ENCODE peak calls at places on chromosome 22, in ten cellular contexts. F is aorta; S is pulmonary artery endothelial cell; M is colonic mucosa; G is CD4-positive, alpha-beta T cell; R is HuH-7.5; H is hypothalamus; I is nephron progenitor cell; J is stimulated activated CD8-positive, alpha-beta memory T cell treated with anti-CD3 and anti-CD28 coated beads, Interleukin-2, amount 100 ng/mL, for 48 hours; B is NCI-H146. T is an unnamed sample.

GRCh38 chr22:46117206-46118199 is 32.8 kb upstream of the PPARA start:
- DNase-seq in H (no peak), R (no peak), G (no peak), J (no peak), S (no peak), F (no peak), I (no peak), M (no peak), B (no peak), T (no peak)

GRCh38 chr22:34709641-34710040 is 356.3 kb upstream of the ISX start:
- DNase-seq in M (no peak), H (no peak), F (no peak), S (no peak), G (no peak), I (no peak), B (no peak), R (no peak), J (no peak), T (no peak)

GRCh38 chr22:31496735-31497146 is 405 bp downstream of the SFI1 start:
- DNase-seq in R (no peak), S (no peak), I (peak), B (peak), M (peak), G (peak), F (peak), H (no peak), J (peak), T (no peak)

GRCh38 chr22:46635756-46636155 is 15.6 kb downstream of the GRAMD4 start:
- DNase-seq in M (no peak), G (no peak), I (peak), S (no peak), F (no peak), R (peak), J (no peak), H (no peak), B (no peak), T (no peak)

GRCh38 chr22:47605441-47605840 is 843.0 kb downstream of the TBC1D22A start:
- DNase-seq in S (no peak), F (no peak), G (no peak), H (no peak), R (no peak), I (no peak), B (peak), J (no peak), M (no peak), T (no peak)

GRCh38 chr22:43749473-43749872 is 62.6 kb downstream of the EFCAB6 start:
- DNase-seq in S (no peak), G (no peak), F (no peak), B (no peak), H (no peak), I (no peak), R (no peak), J (no peak), M (no peak), T (no peak)

GRCh38 chr22:42353883-42354727 is 78.1 kb downstream of the NFAM1 start:
- DNase-seq in S (no peak), F (no peak), B (peak), R (no peak), G (no peak), I (peak), J (no peak), M (no peak), H (no peak), T (no peak)

GRCh38 chr22:23716811-23717801 is 26.3 kb downstream of the RGL4 start:
- DNase-seq in G (peak), I (peak), R (peak), B (peak), H (peak), S (peak), F (peak), M (peak), J (peak), T (peak)

GRCh38 chr22:48236261-48236660 is 1473.8 kb downstream of the TBC1D22A start:
- DNase-seq in B (no peak), S (no peak), R (no peak), H (no peak), M (no peak), I (no peak), F (no peak), G (no peak), J (no peak), T (no peak)

GRCh38 chr22:20298110-20298802 is 21.6 kb downstream of the DGCR6L start:
- DNase-seq in M (no peak), S (no peak), I (no peak), F (no peak), R (no peak), G (no peak), B (peak), J (no peak), H (no peak), T (no peak)

GRCh38 chr22:25167834-25168601 is 31.6 kb upstream of the CRYBB3 start:
- DNase-seq in I (no peak), B (no peak), J (no peak), R (no peak), M (no peak), F (no peak), S (no peak), H (no peak), G (no peak), T (no peak)

GRCh38 chr22:20421507-20421874 is 16.1 kb downstream of the SCARF2 start:
- DNase-seq in F (peak), M (no peak), S (no peak), R (no peak), G (no peak), J (no peak), B (no peak), I (no peak), H (no peak), T (no peak)

GRCh38 chr22:40818747-40819662 is at the start of gene SLC25A17:
- DNase-seq in B (peak), M (peak), R (peak), J (peak), G (peak), F (peak), S (peak), H (peak), I (peak), T (peak)

GRCh38 chr22:44973829-44974228 is 36.0 kb downstream of the PHF21B start:
- DNase-seq in B (no peak), J (no peak), I (no peak), S (no peak), F (no peak), M (no peak), R (no peak), H (no peak), G (no peak), T (no peak)

GRCh38 chr22:46797355-46797754 is 34.9 kb downstream of the TBC1D22A start:
- DNase-seq in S (no peak), R (no peak), J (no peak), G (no peak), H (no peak), I (no peak), B (no peak), F (peak), M (no peak), T (no peak)

GRCh38 chr22:24768537-24769374 is 5.8 kb downstream of the PIWIL3 start:
- DNase-seq in F (no peak), H (no peak), M (peak), I (peak), R (peak), B (peak), G (peak), S (no peak), J (peak), T (no peak)

GRCh38 chr22:47308886-47309285 is 546.4 kb downstream of the TBC1D22A start:
- DNase-seq in B (no peak), R (no peak), H (no peak), I (no peak), S (no peak), G (no peak), J (no peak), F (no peak), M (no peak), T (no peak)

GRCh38 chr22:46731246-46732040 is 6.6 kb downstream of the CERK start:
- DNase-seq in B (no peak), G (no peak), H (no peak), S (no peak), I (peak), M (peak), J (no peak), F (no peak), R (no peak), T (no peak)

GRCh38 chr22:39932918-39933649 is 27.1 kb upstream of the TMA7B start:
- DNase-seq in B (peak), R (peak), I (peak), S (no peak), M (peak), J (peak), G (peak), F (no peak), H (no peak), T (no peak)

GRCh38 chr22:45891021-45891421 is 85.9 kb downstream of the WNT7B start:
- DNase-seq in B (peak), I (no peak), G (no peak), J (no peak), M (no peak), H (no peak), F (peak), S (no peak), R (no peak), T (no peak)

GRCh38 chr22:41302016-41302767 is 867 bp downstream of the ZC3H7B start:
- DNase-seq in S (no peak), G (no peak), F (no peak), M (no peak), J (no peak), H (peak), I (peak), B (peak), R (peak), T (no peak)

GRCh38 chr22:22838148-22838786 is 49.3 kb upstream of the IGLL5 start:
- DNase-seq in H (no peak), B (no peak), S (no peak), R (no peak), J (no peak), M (no peak), F (no peak), G (no peak), I (no peak), T (no peak)

GRCh38 chr22:32042924-32043323 is at the start of gene SLC5A1:
- DNase-seq in S (no peak), J (no peak), M (peak), F (no peak), G (no peak), H (no peak), B (peak), I (no peak), R (no peak), T (no peak)

GRCh38 chr22:30483169-30483568 is 11.4 kb upstream of the SEC14L3 start:
- DNase-seq in J (no peak), B (no peak), S (no peak), R (no peak), H (no peak), M (no peak), F (no peak), I (no peak), G (no peak), T (no peak)

GRCh38 chr22:19568337-19569311 is 44.4 kb upstream of the CLDN5 start:
- DNase-seq in J (no peak), M (no peak), H (no peak), R (no peak), F (no peak), B (no peak), G (no peak), S (no peak), I (no peak), T (no peak)

GRCh38 chr22:30219668-30220278 is 26.8 kb downstream of the LIF start:
- DNase-seq in I (no peak), H (no peak), M (no peak), R (no peak), B (no peak), J (no peak), F (no peak), S (no peak), G (no peak), T (no peak)

GRCh38 chr22:46848227-46848626 is 85.8 kb downstream of the TBC1D22A start:
- DNase-seq in H (no peak), I (no peak), F (no peak), M (no peak), S (no peak), G (no peak), B (no peak), R (no peak), J (no peak), T (no peak)

GRCh38 chr22:48837341-48837935 is 990.2 kb downstream of the BRD1 start:
- DNase-seq in F (no peak), I (no peak), R (no peak), M (no peak), B (no peak), G (no peak), S (no peak), H (no peak), J (no peak), T (no peak)

GRCh38 chr22:22941831-22942510 is 54.4 kb downstream of the IGLL5 start:
- DNase-seq in G (no peak), R (no peak), J (no peak), H (no peak), B (no peak), F (peak), M (peak), I (no peak), S (no peak), T (no peak)

GRCh38 chr22:42459273-42460040 is 27.3 kb upstream of the NFAM1 start:
- DNase-seq in M (peak), S (no peak), G (no peak), H (no peak), I (no peak), J (no peak), B (peak), R (no peak), F (no peak), T (no peak)

GRCh38 chr22:49964493-49965290 is 4.1 kb downstream of the PIM3 start:
- DNase-seq in S (no peak), G (no peak), R (no peak), H (no peak), B (no peak), I (no peak), J (no peak), F (peak), M (peak), T (no peak)

GRCh38 chr22:20808844-20809243 is 34.9 kb downstream of the SERPIND1 start:
- DNase-seq in I (no peak), H (no peak), J (no peak), M (no peak), R (no peak), G (no peak), B (no peak), F (no peak), S (no peak), T (no peak)

GRCh38 chr22:42623301-42623751 is 8.6 kb upstream of the POLDIP3 start:
- DNase-seq in J (no peak), H (no peak), S (no peak), M (peak), G (no peak), R (no peak), B (no peak), I (no peak), F (no peak), T (no peak)

GRCh38 chr22:42273855-42274451 is 3.5 kb upstream of the TCF20 start:
- DNase-seq in F (no peak), I (peak), S (no peak), R (no peak), J (no peak), H (no peak), M (no peak), G (no peak), B (peak), T (no peak)

GRCh38 chr22:39300198-39300830 is 19.1 kb downstream of the RPL3 start:
- DNase-seq in R (no peak), S (no peak), F (no peak), J (no peak), G (no peak), M (no peak), B (no peak), I (no peak), H (peak), T (no peak)

GRCh38 chr22:27132896-27133500 is 475.6 kb downstream of the MIAT start:
- DNase-seq in B (no peak), M (no peak), R (no peak), G (no peak), S (no peak), F (no peak), J (no peak), I (no peak), H (no peak), T (no peak)

GRCh38 chr22:39527481-39527961 is 5.0 kb downstream of the RPS19BP1 start:
- DNase-seq in S (no peak), B (peak), M (peak), H (no peak), G (no peak), J (no peak), R (no peak), F (no peak), I (no peak), T (no peak)

GRCh38 chr22:28903080-28903479 is 19.7 kb downstream of the ZNRF3 start:
- DNase-seq in J (no peak), R (no peak), H (no peak), M (peak), I (no peak), G (no peak), B (no peak), F (peak), S (no peak), T (no peak)

GRCh38 chr22:23518381-23519187 is 61.5 kb downstream of the IGLL1 start:
- DNase-seq in F (no peak), I (peak), S (no peak), R (no peak), G (no peak), B (no peak), J (no peak), H (no peak), M (peak), T (no peak)

GRCh38 chr22:20531404-20532181 is 24.2 kb downstream of the MED15 start:
- DNase-seq in B (no peak), R (no peak), H (peak), G (no peak), S (no peak), J (no peak), M (peak), I (peak), F (peak), T (no peak)